ENCODE peak calls at places on chromosomes 3 and 15, in eight cellular contexts. S is GM23338, T is body of pancreas, Y is H1, W is SJSA1, D is spleen, J is WERI-Rb-1, C is kidney epithelial cell. B is an unnamed sample. For H3K36me3, the result is how much of the 10 kb centered on the place peaks cover.

GRCh38 chr15:66854012-66854965 is 152.3 kb downstream of the SMAD6 start:
- DNase-seq in S (peak), T (no peak), Y (peak), W (no peak), D (no peak), J (no peak), C (no peak), B (peak)

GRCh38 chr3:71154846-71155245 is 428.7 kb downstream of the FOXP1 start:
- DNase-seq in S (no peak), T (no peak), Y (no peak), W (no peak), D (no peak), J (no peak), C (no peak), B (no peak)

GRCh38 chr15:29613951-29614382 is 208.3 kb downstream of the TJP1 start:
- DNase-seq in S (peak), T (no peak), Y (peak), W (no peak), D (no peak), J (peak), C (no peak), B (peak)

GRCh38 chr15:67771201-67771600 is 54.1 kb upstream of the SKOR1 start:
- DNase-seq in S (peak), T (no peak), Y (no peak), W (no peak), D (no peak), J (peak), C (no peak), B (peak)

GRCh38 chr15:85010472-85011209 is 29.0 kb downstream of the PDE8A start:
- DNase-seq in S (no peak), T (no peak), Y (no peak), W (no peak), D (no peak), J (no peak), C (no peak), B (no peak)

GRCh38 chr3:36868614-36869436 is 76.0 kb downstream of the TRANK1 start:
- DNase-seq in S (peak), T (peak), Y (peak), W (peak), D (no peak), J (peak), C (peak), B (peak)

GRCh38 chr3:39434574-39434973 is 28.1 kb downstream of the RPSA start:
- DNase-seq in S (no peak), T (no peak), Y (no peak), W (no peak), D (no peak), J (no peak), C (no peak), B (no peak)

GRCh38 chr3:125207507-125207906 is 5.0 kb downstream of the SLC12A8 start:
- DNase-seq in S (no peak), T (peak), Y (no peak), W (no peak), D (no peak), J (peak), C (no peak), B (no peak)

GRCh38 chr3:29695201-29695904 is 414.5 kb downstream of the RBMS3 start:
- DNase-seq in S (no peak), T (peak), Y (no peak), W (peak), D (no peak), J (no peak), C (no peak), B (no peak)

GRCh38 chr15:22903961-22904534 is 65.6 kb downstream of the NIPA2 start:
- DNase-seq in S (no peak), T (peak), Y (no peak), W (no peak), D (peak), J (no peak), C (no peak), B (no peak)
- H3K36me3 ChIP-seq in S (under half), T (under half), Y (under half), W (half or more), D (under half), J (under half), C (under half), B (half or more)

GRCh38 chr3:52663098-52663497 is 22.6 kb downstream of the PBRM1 start:
- DNase-seq in S (no peak), T (no peak), Y (no peak), W (no peak), D (no peak), J (no peak), C (no peak), B (no peak)
- H3K36me3 ChIP-seq in S (under half), T (under half), Y (under half), W (half or more), D (under half), J (half or more), C (under half), B (half or more)

GRCh38 chr3:49076116-49076515 is 17.8 kb downstream of the QRICH1 start:
- DNase-seq in S (peak), T (no peak), Y (no peak), W (no peak), D (no peak), J (no peak), C (no peak), B (no peak)
- H3K36me3 ChIP-seq in S (under half), T (under half), Y (half or more), W (half or more), D (under half), J (half or more), C (under half), B (half or more)

GRCh38 chr3:195883160-195883559 is 25.2 kb downstream of the TNK2 start:
- DNase-seq in S (no peak), T (no peak), Y (no peak), W (no peak), D (peak), J (no peak), C (no peak), B (no peak)
- H3K36me3 ChIP-seq in S (under half), T (under half), Y (under half), W (under half), D (under half), J (under half), C (under half), B (under half)

GRCh38 chr15:78157203-78157602 is 8.0 kb downstream of the IDH3A start:
- DNase-seq in S (peak), T (no peak), Y (no peak), W (no peak), D (no peak), J (no peak), C (no peak), B (no peak)
- H3K36me3 ChIP-seq in S (under half), T (under half), Y (under half), W (under half), D (under half), J (under half), C (under half), B (under half)

GRCh38 chr3:16323737-16324136 is 58.7 kb downstream of the OXNAD1 start:
- DNase-seq in S (no peak), T (no peak), Y (no peak), W (no peak), D (no peak), J (no peak), C (no peak), B (no peak)
- H3K36me3 ChIP-seq in S (under half), T (under half), Y (under half), W (under half), D (under half), J (under half), C (under half), B (under half)

GRCh38 chr3:15714448-15714847 is 83.3 kb downstream of the ANKRD28 start:
- DNase-seq in S (no peak), T (no peak), Y (no peak), W (no peak), D (no peak), J (no peak), C (no peak), B (no peak)

GRCh38 chr3:15711281-15711680 is 86.5 kb downstream of the ANKRD28 start:
- DNase-seq in S (no peak), T (no peak), Y (no peak), W (no peak), D (no peak), J (no peak), C (no peak), B (no peak)

GRCh38 chr3:15713364-15713763 is 84.4 kb downstream of the ANKRD28 start:
- DNase-seq in S (no peak), T (no peak), Y (no peak), W (no peak), D (no peak), J (no peak), C (no peak), B (no peak)

DNA sequence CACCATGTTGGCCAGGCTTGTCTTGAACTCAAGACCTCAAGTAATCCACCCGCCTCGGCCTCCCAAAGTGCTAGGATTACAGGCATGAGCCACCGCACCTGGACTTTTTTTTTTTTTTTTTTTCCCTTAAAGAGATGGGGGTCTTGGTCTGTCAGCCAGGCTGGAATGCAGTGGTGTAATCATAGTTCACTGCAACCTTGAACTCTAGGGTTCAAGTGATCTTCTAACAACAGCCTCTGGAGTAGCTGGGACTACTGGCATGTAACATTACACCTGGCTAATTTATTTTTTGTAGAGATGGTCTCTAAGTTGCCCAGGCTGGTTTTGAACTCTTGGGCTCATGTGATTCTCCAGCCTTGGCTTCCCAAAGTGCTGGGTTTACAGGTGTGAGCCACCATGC is 81.6 kb downstream of the ANKRD28 start:
- DNase-seq in S (no peak), T (no peak), Y (no peak), W (no peak), D (no peak), J (no peak), C (no peak), B (no peak)
- H3K36me3 ChIP-seq in S (under half), T (under half), Y (under half), W (half or more), D (under half), J (under half), C (under half), B (under half)

GRCh38 chr15:22795206-22796063 is 9.0 kb downstream of the NIPA1 start:
- DNase-seq in S (no peak), T (no peak), Y (no peak), W (no peak), D (no peak), J (no peak), C (no peak), B (peak)

GRCh38 chr15:22794063-22794462 is 7.6 kb downstream of the NIPA1 start:
- DNase-seq in S (no peak), T (no peak), Y (no peak), W (no peak), D (no peak), J (no peak), C (no peak), B (no peak)

GRCh38 chr15:22799902-22800301 is 13.5 kb downstream of the NIPA1 start:
- DNase-seq in S (no peak), T (no peak), Y (no peak), W (no peak), D (no peak), J (no peak), C (no peak), B (no peak)

GRCh38 chr15:22796079-22796478 is 9.6 kb downstream of the NIPA1 start:
- DNase-seq in S (no peak), T (no peak), Y (no peak), W (no peak), D (no peak), J (no peak), C (no peak), B (no peak)

GRCh38 chr15:22794621-22795167 is 8.2 kb downstream of the NIPA1 start:
- DNase-seq in S (no peak), T (no peak), Y (no peak), W (no peak), D (no peak), J (no peak), C (no peak), B (no peak)
- H3K36me3 ChIP-seq in S (under half), T (under half), Y (under half), W (under half), D (under half), J (under half), C (under half), B (under half)

B was measured in endodermal cell.